ENCODE peak calls at places on chromosome 13, in five cellular contexts. J is KG1; M is activated CD8-positive, alpha-beta T cell treated with anti-CD3 and anti-CD28 coated beads for 36 hours; V is brain microvascular endothelial cell; U is neuronal stem cell. R is an unnamed sample.

GRCh38 chr13:30394798-30395191 is 27.5 kb upstream of the UBE2L5 start:
- DNase-seq in J (no peak), M (no peak), V (no peak), U (no peak), R (no peak)

GRCh38 chr13:19159761-19160420 is 21.7 kb downstream of the TUBA3C start:
- DNase-seq in J (no peak), M (no peak), V (no peak), U (no peak), R (no peak)

GRCh38 chr13:77751513-77752456 is 54.3 kb downstream of the SLAIN1 start:
- DNase-seq in J (peak; percentile 6), M (peak; percentile 70), V (peak; percentile 22), U (peak; percentile 42), R (peak; percentile 49)

GRCh38 chr13:111202745-111203144 is 87.6 kb downstream of the ARHGEF7 start:
- DNase-seq in J (no peak), M (peak; percentile 51), V (peak; percentile 96), U (no peak), R (peak; percentile 91)

GRCh38 chr13:41802033-41802683 is 158.8 kb downstream of the VWA8 start:
- DNase-seq in J (no peak), M (no peak), V (no peak), U (no peak), R (peak; percentile 11)

GRCh38 chr13:20534038-20534608 is 8.5 kb upstream of the CRYL1 start:
- DNase-seq in J (no peak), M (no peak), V (no peak), U (no peak), R (no peak)

GRCh38 chr13:91817250-91817649 is 418.8 kb downstream of the GPC5 start:
- DNase-seq in J (no peak), M (no peak), V (peak; percentile 7), U (no peak), R (peak; percentile 0)

GRCh38 chr13:45219938-45220375 is 19.1 kb upstream of the KCTD4 start:
- DNase-seq in J (no peak), M (no peak), V (peak; percentile 39), U (no peak), R (peak; percentile 68)

GRCh38 chr13:86426437-86426836 is 627.2 kb upstream of the SLITRK6 start:
- DNase-seq in J (no peak), M (no peak), V (no peak), U (no peak), R (no peak)

GRCh38 chr13:40024962-40025714 is 369.7 kb downstream of the COG6 start:
- DNase-seq in J (no peak), M (no peak), V (no peak), U (no peak), R (no peak)

GRCh38 chr13:84651288-84651687 is 769.0 kb upstream of the SLITRK1 start:
- DNase-seq in J (no peak), M (no peak), V (peak; percentile 91), U (no peak), R (peak; percentile 85)

GRCh38 chr13:79512950-79513349 is 32.0 kb downstream of the NDFIP2 start:
- DNase-seq in J (no peak), M (no peak), V (no peak), U (no peak), R (no peak)

GRCh38 chr13:51814825-51815650 is 11.1 kb upstream of the DHRS12 start:
- DNase-seq in J (peak; percentile 76), M (peak; percentile 87), V (peak; percentile 53), U (peak; percentile 61), R (peak; percentile 74)

GRCh38 chr13:98966019-98966418 is 11.8 kb downstream of the DOCK9 start:
- DNase-seq in J (no peak), M (no peak), V (no peak), U (no peak), R (no peak)

GRCh38 chr13:98599502-98600328 is 22.8 kb upstream of the STK24 start:
- DNase-seq in J (no peak), M (no peak), V (no peak), U (peak; percentile 23), R (no peak)

GRCh38 chr13:45690636-45691035 is 11.5 kb upstream of the CBY2 start:
- DNase-seq in J (no peak), M (no peak), V (no peak), U (no peak), R (no peak)

GRCh38 chr13:30880756-30881155 is 25.3 kb upstream of the MEDAG start:
- DNase-seq in J (no peak), M (no peak), V (peak; percentile 89), U (no peak), R (peak; percentile 95)

GRCh38 chr13:110680852-110681251 is 25.1 kb downstream of the CARS2 start:
- DNase-seq in J (no peak), M (peak; percentile 26), V (no peak), U (no peak), R (no peak)

GRCh38 chr13:46062190-46062589 is 9.6 kb upstream of the ZC3H13 start:
- DNase-seq in J (no peak), M (no peak), V (peak; percentile 77), U (no peak), R (no peak)

GRCh38 chr13:59743195-59743594 is 420.5 kb downstream of the DIAPH3 start:
- DNase-seq in J (no peak), M (no peak), V (no peak), U (no peak), R (no peak)

GRCh38 chr13:40764587-40765403 is 6.2 kb downstream of the MRPS31 start:
- DNase-seq in J (no peak), M (peak; percentile 76), V (peak; percentile 9), U (no peak), R (no peak)

GRCh38 chr13:113855931-113856715 is 7.8 kb downstream of the GAS6 start:
- DNase-seq in J (no peak), M (no peak), V (no peak), U (no peak), R (no peak)

GRCh38 chr13:100334209-100334608 is 245.3 kb downstream of the PCCA start:
- DNase-seq in J (no peak), M (no peak), V (no peak), U (no peak), R (no peak)

GRCh38 chr13:68047889-68048288 is 817.8 kb upstream of the PCDH9 start:
- DNase-seq in J (no peak), M (no peak), V (no peak), U (no peak), R (no peak)

GRCh38 chr13:97855570-97855970 is 97.9 kb upstream of the IPO5 start:
- DNase-seq in J (no peak), M (peak; percentile 37), V (peak; percentile 51), U (peak; percentile 67), R (peak; percentile 74)

GRCh38 chr13:32409561-32410440 is 18.1 kb downstream of the N4BP2L1 start:
- DNase-seq in J (no peak), M (no peak), V (peak; percentile 50), U (no peak), R (peak; percentile 74)

GRCh38 chr13:33087091-33087490 is 70.9 kb downstream of the KL start:
- DNase-seq in J (no peak), M (no peak), V (peak; percentile 40), U (no peak), R (no peak)

GRCh38 chr13:96650301-96650886 is 343.9 kb downstream of the OXGR1 start:
- DNase-seq in J (no peak), M (no peak), V (peak; percentile 76), U (no peak), R (peak; percentile 84)

GRCh38 chr13:40432018-40432978 is 234.1 kb downstream of the FOXO1 start:
- DNase-seq in J (no peak), M (no peak), V (no peak), U (no peak), R (no peak)

GRCh38 chr13:33543631-33544030 is 258.1 kb upstream of the STARD13 start:
- DNase-seq in J (no peak), M (no peak), V (no peak), U (no peak), R (peak; percentile 11)

GRCh38 chr13:49954674-49955455 is 18.7 kb upstream of the SPRYD7 start:
- DNase-seq in J (no peak), M (no peak), V (no peak), U (no peak), R (no peak)

R was measured in foreskin fibroblast.